ENCODE peak calls at places on chromosomes 1 and 21, in nine cellular contexts. One of them, this sample, is unnamed. For H3K4me1, the result is how much of the 10 kb centered on the place peaks cover.

GRCh38 chr1:65159801-65160523 is 12.0 kb downstream of the AK4 start:
- DNase-seq in OCI-LY7: no peak
- DNase-seq in neural progenitor cell: no peak
- DNase-seq in hepatocyte: no peak
- DNase-seq in GM23338: no peak
- DNase-seq in HCT116: no peak
- DNase-seq in MM.1S: no peak
- DNase-seq in GM23248: no peak
- DNase-seq in SK-N-SH: no peak
- DNase-seq in this sample: no peak

GRCh38 chr1:152347116-152347728 is 12.6 kb downstream of the FLG2 start:
- DNase-seq in OCI-LY7: peak
- DNase-seq in neural progenitor cell: peak
- DNase-seq in hepatocyte: peak
- DNase-seq in GM23338: peak
- DNase-seq in HCT116: peak
- DNase-seq in MM.1S: peak
- DNase-seq in GM23248: peak
- DNase-seq in SK-N-SH: peak
- DNase-seq in this sample: peak

GRCh38 chr1:47436304-47436978 is 1.4 kb upstream of the FOXD2 start:
- DNase-seq in OCI-LY7: peak
- DNase-seq in neural progenitor cell: peak
- DNase-seq in hepatocyte: peak
- DNase-seq in GM23338: peak
- DNase-seq in HCT116: peak
- DNase-seq in MM.1S: peak
- DNase-seq in GM23248: peak
- DNase-seq in SK-N-SH: peak
- DNase-seq in this sample: peak

GRCh38 chr1:64898107-64898861 is 68.1 kb downstream of the JAK1 start:
- DNase-seq in OCI-LY7: peak
- DNase-seq in neural progenitor cell: no peak
- DNase-seq in hepatocyte: peak
- DNase-seq in GM23338: peak
- DNase-seq in HCT116: peak
- DNase-seq in MM.1S: peak
- DNase-seq in GM23248: peak
- DNase-seq in SK-N-SH: no peak
- DNase-seq in this sample: peak

GRCh38 chr21:34651642-34652041 is 17.2 kb upstream of the CLIC6 start:
- DNase-seq in OCI-LY7: no peak
- DNase-seq in neural progenitor cell: no peak
- DNase-seq in hepatocyte: no peak
- DNase-seq in GM23338: no peak
- DNase-seq in HCT116: no peak
- DNase-seq in MM.1S: no peak
- DNase-seq in GM23248: no peak
- DNase-seq in SK-N-SH: no peak
- DNase-seq in this sample: no peak

GRCh38 chr1:118485757-118486156 is 300.7 kb upstream of the SPAG17 start:
- DNase-seq in OCI-LY7: no peak
- DNase-seq in neural progenitor cell: no peak
- DNase-seq in hepatocyte: no peak
- DNase-seq in GM23338: no peak
- DNase-seq in HCT116: no peak
- DNase-seq in MM.1S: no peak
- DNase-seq in GM23248: peak
- DNase-seq in SK-N-SH: no peak
- DNase-seq in this sample: no peak

GRCh38 chr1:168170552-168171508 is 7.9 kb upstream of the TIPRL start:
- DNase-seq in OCI-LY7: peak
- DNase-seq in neural progenitor cell: no peak
- DNase-seq in hepatocyte: no peak
- DNase-seq in GM23338: no peak
- DNase-seq in HCT116: no peak
- DNase-seq in MM.1S: no peak
- DNase-seq in GM23248: no peak
- DNase-seq in SK-N-SH: peak
- DNase-seq in this sample: no peak

GRCh38 chr1:236759252-236759859 is 35.7 kb upstream of the MTR start:
- DNase-seq in OCI-LY7: peak
- DNase-seq in neural progenitor cell: peak
- DNase-seq in hepatocyte: peak
- DNase-seq in GM23338: peak
- DNase-seq in HCT116: peak
- DNase-seq in MM.1S: peak
- DNase-seq in GM23248: peak
- DNase-seq in SK-N-SH: peak
- DNase-seq in this sample: peak

GRCh38 chr1:77220687-77221463 is 1.6 kb upstream of the PIGK start:
- DNase-seq in OCI-LY7: no peak
- DNase-seq in neural progenitor cell: no peak
- DNase-seq in hepatocyte: no peak
- DNase-seq in GM23338: no peak
- DNase-seq in HCT116: no peak
- DNase-seq in MM.1S: no peak
- DNase-seq in GM23248: peak
- DNase-seq in SK-N-SH: no peak
- DNase-seq in this sample: peak

GRCh38 chr1:56831874-56832693 is 12.9 kb upstream of the FYB2 start:
- DNase-seq in OCI-LY7: peak
- DNase-seq in neural progenitor cell: peak
- DNase-seq in hepatocyte: peak
- DNase-seq in GM23338: peak
- DNase-seq in HCT116: peak
- DNase-seq in MM.1S: peak
- DNase-seq in GM23248: peak
- DNase-seq in SK-N-SH: peak
- DNase-seq in this sample: peak

GRCh38 chr1:230641900-230642262 is 400 bp upstream of the COG2 start:
- DNase-seq in OCI-LY7: no peak
- DNase-seq in neural progenitor cell: no peak
- DNase-seq in hepatocyte: no peak
- DNase-seq in GM23338: peak
- DNase-seq in HCT116: no peak
- DNase-seq in MM.1S: no peak
- DNase-seq in GM23248: no peak
- DNase-seq in SK-N-SH: no peak
- DNase-seq in this sample: no peak

GRCh38 chr1:198497326-198498220 is 42.9 kb downstream of the ATP6V1G3 start:
- DNase-seq in OCI-LY7: peak
- DNase-seq in neural progenitor cell: no peak
- DNase-seq in hepatocyte: no peak
- DNase-seq in GM23338: no peak
- DNase-seq in HCT116: no peak
- DNase-seq in MM.1S: no peak
- DNase-seq in GM23248: peak
- DNase-seq in SK-N-SH: no peak
- DNase-seq in this sample: peak

GRCh38 chr1:19435851-19436465 is 49.4 kb downstream of the CAPZB start:
- DNase-seq in OCI-LY7: no peak
- DNase-seq in neural progenitor cell: no peak
- DNase-seq in hepatocyte: no peak
- DNase-seq in GM23338: no peak
- DNase-seq in HCT116: no peak
- DNase-seq in MM.1S: no peak
- DNase-seq in GM23248: peak
- DNase-seq in SK-N-SH: no peak
- DNase-seq in this sample: no peak

GRCh38 chr1:2179283-2180013 is 15.1 kb downstream of the FAAP20 start:
- DNase-seq in OCI-LY7: no peak
- DNase-seq in neural progenitor cell: no peak
- DNase-seq in hepatocyte: no peak
- DNase-seq in GM23338: no peak
- DNase-seq in HCT116: no peak
- DNase-seq in MM.1S: no peak
- DNase-seq in GM23248: peak
- DNase-seq in SK-N-SH: no peak
- DNase-seq in this sample: no peak

GRCh38 chr1:214900590-214900989 is 181.9 kb upstream of the KCNK2 start:
- DNase-seq in OCI-LY7: no peak
- DNase-seq in neural progenitor cell: no peak
- DNase-seq in hepatocyte: no peak
- DNase-seq in GM23338: no peak
- DNase-seq in HCT116: no peak
- DNase-seq in MM.1S: no peak
- DNase-seq in GM23248: no peak
- DNase-seq in SK-N-SH: no peak
- DNase-seq in this sample: no peak

GRCh38 chr1:110002695-110003094 is 18.1 kb downstream of the AHCYL1 start:
- DNase-seq in OCI-LY7: no peak
- DNase-seq in neural progenitor cell: no peak
- DNase-seq in hepatocyte: no peak
- DNase-seq in GM23338: no peak
- DNase-seq in HCT116: no peak
- DNase-seq in MM.1S: no peak
- DNase-seq in GM23248: no peak
- DNase-seq in SK-N-SH: no peak
- DNase-seq in this sample: no peak
- H3K4me1 ChIP-seq in OCI-LY7: under half
- H3K4me1 ChIP-seq in neural progenitor cell: under half
- H3K4me1 ChIP-seq in hepatocyte: under half
- H3K4me1 ChIP-seq in GM23338: half or more
- H3K4me1 ChIP-seq in HCT116: under half
- H3K4me1 ChIP-seq in MM.1S: under half
- H3K4me1 ChIP-seq in GM23248: under half
- H3K4me1 ChIP-seq in SK-N-SH: under half
- H3K4me1 ChIP-seq in this sample: under half

GRCh38 chr1:224381880-224382548 is 25.3 kb downstream of the CNIH4 start:
- DNase-seq in OCI-LY7: no peak
- DNase-seq in neural progenitor cell: no peak
- DNase-seq in hepatocyte: no peak
- DNase-seq in GM23338: no peak
- DNase-seq in HCT116: no peak
- DNase-seq in MM.1S: no peak
- DNase-seq in GM23248: no peak
- DNase-seq in SK-N-SH: no peak
- DNase-seq in this sample: no peak

GRCh38 chr1:224378855-224379631 is 22.4 kb downstream of the CNIH4 start:
- DNase-seq in OCI-LY7: no peak
- DNase-seq in neural progenitor cell: no peak
- DNase-seq in hepatocyte: no peak
- DNase-seq in GM23338: no peak
- DNase-seq in HCT116: no peak
- DNase-seq in MM.1S: no peak
- DNase-seq in GM23248: no peak
- DNase-seq in SK-N-SH: no peak
- DNase-seq in this sample: no peak

GRCh38 chr1:224375059-224375458 is 18.4 kb downstream of the CNIH4 start:
- DNase-seq in OCI-LY7: no peak
- DNase-seq in neural progenitor cell: no peak
- DNase-seq in hepatocyte: no peak
- DNase-seq in GM23338: no peak
- DNase-seq in HCT116: no peak
- DNase-seq in MM.1S: no peak
- DNase-seq in GM23248: no peak
- DNase-seq in SK-N-SH: no peak
- DNase-seq in this sample: no peak

GRCh38 chr1:224380003-224380402 is 23.3 kb downstream of the CNIH4 start:
- DNase-seq in OCI-LY7: peak
- DNase-seq in neural progenitor cell: no peak
- DNase-seq in hepatocyte: no peak
- DNase-seq in GM23338: no peak
- DNase-seq in HCT116: no peak
- DNase-seq in MM.1S: peak
- DNase-seq in GM23248: no peak
- DNase-seq in SK-N-SH: no peak
- DNase-seq in this sample: no peak

DNA sequence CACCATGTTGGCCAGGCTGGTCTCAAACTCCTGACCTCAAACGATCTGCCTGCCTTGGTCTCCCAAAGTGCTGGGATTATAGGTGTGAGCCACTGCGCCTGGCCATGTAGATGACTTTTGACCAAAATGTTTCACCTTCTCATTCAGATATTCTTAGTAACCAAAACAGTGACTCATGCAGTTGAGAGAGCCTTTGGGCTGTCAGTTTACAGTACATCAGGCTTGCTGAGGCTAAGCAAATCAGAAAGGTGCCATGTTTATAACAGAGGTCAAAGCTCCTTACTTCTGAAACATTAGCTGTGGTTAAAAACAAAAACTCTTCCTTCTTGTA is 21.0 kb downstream of the CNIH4 start:
- DNase-seq in OCI-LY7: no peak
- DNase-seq in neural progenitor cell: no peak
- DNase-seq in hepatocyte: peak
- DNase-seq in GM23338: no peak
- DNase-seq in HCT116: no peak
- DNase-seq in MM.1S: peak
- DNase-seq in GM23248: peak
- DNase-seq in SK-N-SH: no peak
- DNase-seq in this sample: peak
- TF ChIP-seq EZH2phosphoT487 in OCI-LY7: no peak
- TF ChIP-seq EZH2phosphoT487 in neural progenitor cell: no peak
- TF ChIP-seq EZH2phosphoT487 in hepatocyte: no peak
- TF ChIP-seq EZH2phosphoT487 in GM23338: no peak
- TF ChIP-seq EZH2phosphoT487 in HCT116: no peak
- TF ChIP-seq EZH2phosphoT487 in MM.1S: no peak
- TF ChIP-seq EZH2phosphoT487 in GM23248: no peak
- TF ChIP-seq EZH2phosphoT487 in SK-N-SH: no peak
- TF ChIP-seq EZH2phosphoT487 in this sample: no peak

GRCh38 chr1:147110434-147110833 is 61.8 kb downstream of the PRKAB2 start:
- DNase-seq in OCI-LY7: no peak
- DNase-seq in neural progenitor cell: no peak
- DNase-seq in hepatocyte: no peak
- DNase-seq in GM23338: no peak
- DNase-seq in HCT116: no peak
- DNase-seq in MM.1S: no peak
- DNase-seq in GM23248: no peak
- DNase-seq in SK-N-SH: no peak
- DNase-seq in this sample: no peak
- H2AFZ ChIP-seq in OCI-LY7: no peak
- H2AFZ ChIP-seq in neural progenitor cell: no peak
- H2AFZ ChIP-seq in hepatocyte: no peak
- H2AFZ ChIP-seq in GM23338: no peak
- H2AFZ ChIP-seq in HCT116: no peak
- H2AFZ ChIP-seq in MM.1S: no peak
- H2AFZ ChIP-seq in GM23248: no peak
- H2AFZ ChIP-seq in SK-N-SH: no peak
- H2AFZ ChIP-seq in this sample: no peak

DNA sequence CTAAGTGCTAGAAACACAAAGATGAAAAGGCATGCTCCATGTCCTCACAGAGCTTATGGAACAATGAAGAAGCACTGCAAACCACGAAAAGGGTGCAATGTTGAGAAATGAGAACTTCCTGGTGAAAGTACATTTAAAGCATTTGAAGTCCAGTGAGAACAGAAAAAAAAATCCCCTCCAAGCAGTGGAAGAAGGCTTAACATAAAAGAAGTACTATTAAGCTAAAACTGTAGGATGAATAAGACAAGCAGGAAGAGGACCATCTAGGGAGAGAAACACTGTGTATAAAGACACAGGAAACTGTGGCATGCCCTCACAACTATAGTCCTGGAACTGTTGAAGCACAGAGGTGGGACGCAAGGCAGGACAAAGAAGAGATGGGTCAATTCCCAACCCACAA is 10.0 kb downstream of the TP53BP2 start:
- DNase-seq in OCI-LY7: no peak
- DNase-seq in neural progenitor cell: no peak
- DNase-seq in hepatocyte: no peak
- DNase-seq in GM23338: no peak
- DNase-seq in HCT116: no peak
- DNase-seq in MM.1S: no peak
- DNase-seq in GM23248: no peak
- DNase-seq in SK-N-SH: no peak
- DNase-seq in this sample: no peak
- H3K4me1 ChIP-seq in OCI-LY7: under half
- H3K4me1 ChIP-seq in neural progenitor cell: under half
- H3K4me1 ChIP-seq in hepatocyte: under half
- H3K4me1 ChIP-seq in GM23338: half or more
- H3K4me1 ChIP-seq in HCT116: under half
- H3K4me1 ChIP-seq in MM.1S: under half
- H3K4me1 ChIP-seq in GM23248: under half
- H3K4me1 ChIP-seq in SK-N-SH: under half
- H3K4me1 ChIP-seq in this sample: under half

GRCh38 chr1:29083318-29084195 is 40.1 kb downstream of the TMEM200B start:
- DNase-seq in OCI-LY7: no peak
- DNase-seq in neural progenitor cell: no peak
- DNase-seq in hepatocyte: no peak
- DNase-seq in GM23338: no peak
- DNase-seq in HCT116: no peak
- DNase-seq in MM.1S: no peak
- DNase-seq in GM23248: no peak
- DNase-seq in SK-N-SH: peak
- DNase-seq in this sample: no peak
- TF ChIP-seq EZH2phosphoT487 in OCI-LY7: no peak
- TF ChIP-seq EZH2phosphoT487 in neural progenitor cell: no peak
- TF ChIP-seq EZH2phosphoT487 in hepatocyte: no peak
- TF ChIP-seq EZH2phosphoT487 in GM23338: no peak
- TF ChIP-seq EZH2phosphoT487 in HCT116: no peak
- TF ChIP-seq EZH2phosphoT487 in MM.1S: no peak
- TF ChIP-seq EZH2phosphoT487 in GM23248: no peak
- TF ChIP-seq EZH2phosphoT487 in SK-N-SH: no peak
- TF ChIP-seq EZH2phosphoT487 in this sample: no peak